ENCODE peak calls at places on chromosomes 4 and X, in eight cellular contexts. E is tibial nerve; U is psoas muscle; B is lower leg skin; N is naive thymus-derived CD8-positive, alpha-beta T cell; V is SJSA1; S is BJ; D is globus pallidus. W is an unnamed sample.

GRCh38 chr4:110071466-110071865 is 126.9 kb downstream of the ELOVL6 start:
- DNase-seq in U (no peak), D (peak), E (no peak), V (no peak), N (no peak), B (no peak), S (no peak), W (no peak)

GRCh38 chrX:42714981-42715688 is 62.8 kb downstream of the PPP1R2C start:
- DNase-seq in V (no peak), U (peak), N (peak), D (peak), B (no peak), S (no peak), E (no peak), W (no peak)

GRCh38 chr4:183080372-183081115 is 18.5 kb upstream of the WWC2 start:
- DNase-seq in B (no peak), E (no peak), N (no peak), D (no peak), U (no peak), V (no peak), S (no peak), W (no peak)

GRCh38 chr4:7632341-7632740 is 197.6 kb upstream of the PSAPL1 start:
- DNase-seq in V (no peak), S (no peak), N (no peak), B (no peak), U (no peak), D (no peak), E (no peak), W (no peak)

GRCh38 chr4:122091836-122092235 is 60.3 kb upstream of the BLTP1 start:
- DNase-seq in U (no peak), V (no peak), S (no peak), D (no peak), N (no peak), B (no peak), E (no peak), W (no peak)

GRCh38 chrX:1451251-1451675 is 1.4 kb downstream of the ASMTL start:
- DNase-seq in S (no peak), N (peak), D (no peak), U (no peak), E (no peak), B (peak), V (no peak), W (no peak)

GRCh38 chr4:37245391-37245954 is 930 bp downstream of the NWD2 start:
- DNase-seq in E (no peak), D (no peak), V (no peak), U (no peak), B (no peak), N (no peak), S (no peak), W (no peak)

GRCh38 chr4:123510666-123511065 is 114.1 kb downstream of the SPRY1 start:
- DNase-seq in B (no peak), U (no peak), D (no peak), E (no peak), N (no peak), S (no peak), V (no peak), W (no peak)

GRCh38 chr4:163048447-163048846 is 118.2 kb downstream of the NAF1 start:
- DNase-seq in N (no peak), D (no peak), B (no peak), U (no peak), V (peak), S (no peak), E (no peak), W (peak)

GRCh38 chr4:82044141-82044993 is 329.4 kb downstream of the HNRNPD start:
- DNase-seq in S (no peak), U (peak), N (no peak), E (peak), B (peak), D (peak), V (peak), W (peak)

GRCh38 chr4:93029774-93030173 is 726.0 kb downstream of the GRID2 start:
- DNase-seq in E (no peak), S (no peak), V (no peak), D (no peak), N (no peak), U (no peak), B (no peak), W (no peak)

GRCh38 chrX:13659057-13659456 is 6.1 kb downstream of the TCEANC start:
- DNase-seq in B (no peak), E (no peak), D (no peak), N (no peak), U (no peak), S (no peak), V (no peak), W (peak)

GRCh38 chrX:135931644-135932487 is 38.4 kb downstream of the SAGE1 start:
- DNase-seq in U (peak), E (peak), D (peak), V (peak), B (no peak), S (no peak), N (no peak), W (peak)

GRCh38 chr4:53450773-53451172 is 73.3 kb downstream of the FIP1L1 start:
- DNase-seq in V (no peak), S (no peak), N (no peak), E (no peak), B (no peak), U (no peak), D (no peak), W (peak)

GRCh38 chr4:183831026-183831446 is 74.1 kb upstream of the STOX2 start:
- DNase-seq in U (no peak), V (no peak), N (no peak), D (no peak), B (no peak), S (no peak), E (no peak), W (no peak)

GRCh38 chr4:155025762-155026457 is 182.5 kb upstream of the NPY2R start:
- DNase-seq in V (no peak), N (no peak), B (no peak), S (no peak), D (peak), E (no peak), U (no peak), W (no peak)

GRCh38 chr4:174631901-174632758 is 109.8 kb upstream of the HPGD start:
- DNase-seq in U (no peak), E (no peak), S (no peak), B (no peak), N (peak), V (peak), D (peak), W (peak)

GRCh38 chrX:101409043-101409442 is 1.0 kb downstream of the HNRNPH2 start:
- DNase-seq in S (no peak), V (no peak), E (no peak), N (no peak), D (no peak), U (no peak), B (no peak), W (peak)

GRCh38 chrX:300334-300733 is 18.3 kb downstream of the GTPBP6 start:
- DNase-seq in N (no peak), U (no peak), B (no peak), D (no peak), S (no peak), E (no peak), V (no peak), W (no peak)

GRCh38 chr4:109184421-109184956 is 118.0 kb downstream of the COL25A1 start:
- DNase-seq in D (no peak), V (no peak), E (no peak), S (no peak), B (no peak), N (no peak), U (no peak), W (peak)

GRCh38 chr4:8534129-8534528 is 46.1 kb upstream of the GPR78 start:
- DNase-seq in U (no peak), V (no peak), D (no peak), B (no peak), S (no peak), N (no peak), E (no peak), W (peak)

GRCh38 chrX:71936632-71937031 is 26.0 kb downstream of the NHSL2 start:
- DNase-seq in B (no peak), N (no peak), S (no peak), D (no peak), E (no peak), V (no peak), U (no peak), W (no peak)

GRCh38 chrX:107678957-107679740 is 50.8 kb downstream of the PRPS1 start:
- DNase-seq in D (no peak), S (no peak), V (peak), E (peak), B (peak), N (peak), U (peak), W (peak)

GRCh38 chr4:81003549-81004240 is 26.8 kb upstream of the BMP3 start:
- DNase-seq in S (no peak), V (no peak), U (no peak), B (no peak), D (no peak), E (no peak), N (no peak), W (no peak)